ENCODE peak calls at places on chromosomes 7 and 10, in nine cellular contexts. N is mucosa of gallbladder; C is left colon; O is left ventricle myocardium inferior; P is HEK293T; D is H7; B is fibroblast of lung; G is NCI-H69; R is stimulated activated CD4-positive, alpha-beta T cell treated with anti-CD3 and anti-CD28 coated beads, Interleukin-12 subunit alpha, Interleukin-12 subunit beta, amount 100 ng/mL, for 4 hours. Q is an unnamed sample.

GRCh38 chr7:70925411-70926115 is 206.4 kb upstream of the GALNT17 start:
- DNase-seq in N (no peak), D (peak), B (no peak), G (no peak), C (no peak), P (no peak), R (no peak), O (no peak), Q (no peak)

GRCh38 chr7:111210996-111211395 is 120.1 kb downstream of the LRRN3 start:
- DNase-seq in B (peak), C (no peak), O (no peak), G (no peak), D (no peak), P (no peak), N (no peak), R (no peak), Q (no peak)

GRCh38 chr7:1512781-1513656 is 8.8 kb upstream of the INTS1 start:
- DNase-seq in D (no peak), C (no peak), B (peak), O (peak), N (peak), R (peak), G (no peak), P (no peak), Q (no peak)

GRCh38 chr10:114151486-114151885 is 22.5 kb downstream of the CCDC186 start:
- DNase-seq in D (no peak), N (no peak), R (no peak), O (no peak), G (no peak), P (no peak), C (no peak), B (peak), Q (no peak)

GRCh38 chr7:10973942-10974716 is 457 bp downstream of the PHF14 start:
- DNase-seq in O (peak), N (peak), D (peak), C (peak), P (peak), G (peak), R (no peak), B (peak), Q (peak)

GRCh38 chr10:64726466-64726865 is 1205.3 kb downstream of the REEP3 start:
- DNase-seq in R (no peak), D (no peak), O (no peak), P (no peak), C (no peak), G (no peak), B (no peak), N (no peak), Q (no peak)

GRCh38 chr10:127999291-127999690 is 92.4 kb downstream of the PTPRE start:
- DNase-seq in N (no peak), B (no peak), D (no peak), P (no peak), O (no peak), G (no peak), R (no peak), C (no peak), Q (no peak)

GRCh38 chr7:155084989-155085388 is 14.9 kb downstream of the HTR5A start:
- DNase-seq in D (no peak), P (no peak), G (no peak), R (no peak), N (no peak), C (no peak), B (no peak), O (no peak), Q (no peak)

GRCh38 chr7:1106063-1106782 is 18.3 kb downstream of the GPER1 start:
- DNase-seq in D (no peak), G (no peak), P (no peak), B (no peak), R (no peak), N (no peak), O (no peak), C (no peak), Q (no peak)

GRCh38 chr7:76424413-76425111 is at the start of gene ZP3:
- DNase-seq in B (no peak), N (no peak), R (no peak), D (peak), P (no peak), O (no peak), C (no peak), G (peak), Q (no peak)

GRCh38 chr10:88848499-88848898 is 3.1 kb downstream of the ANKRD22 start:
- DNase-seq in B (peak), N (no peak), C (no peak), G (peak), O (no peak), D (no peak), R (no peak), P (no peak), Q (no peak)

GRCh38 chr10:129102906-129103693 is 363.9 kb upstream of the MGMT start:
- DNase-seq in G (no peak), O (no peak), D (no peak), P (no peak), N (no peak), C (no peak), B (peak), R (no peak), Q (no peak)

GRCh38 chr10:10878944-10879343 is 138.7 kb upstream of the CELF2 start:
- DNase-seq in D (no peak), G (peak), R (no peak), C (no peak), O (no peak), P (no peak), N (no peak), B (no peak), Q (no peak)

Q was measured in HuH-7.5.